ENCODE peak calls at places on chromosomes 2 and 18, in five cellular contexts. V is psoas muscle, D is upper lobe of right lung, Y is hepatocyte, L is astrocyte. I is an unnamed sample.
A peak's percentile ranks its signal among the peaks of the same experiment; 100 is the strongest.

GRCh38 chr2:207385903-207386302 is 143.9 kb upstream of the CREB1 start:
- DNase-seq in Y (no peak), D (no peak), L (peak; percentile 70), V (no peak), I (no peak)

GRCh38 chr2:140454717-140455116 is 1674.5 kb upstream of the NXPH2 start:
- DNase-seq in L (peak; percentile 66), Y (no peak), D (no peak), V (no peak), I (no peak)

GRCh38 chr2:209472871-209473270 is 49.0 kb downstream of the MAP2 start:
- DNase-seq in L (peak; percentile 32), D (no peak), Y (no peak), V (no peak), I (no peak)

GRCh38 chr2:66426250-66427064 is 8.5 kb upstream of the MEIS1 start:
- DNase-seq in Y (no peak), L (no peak), D (no peak), V (no peak), I (no peak)

GRCh38 chr2:28408764-28409599 is 16.3 kb downstream of the FOSL2 start:
- DNase-seq in V (peak; percentile 46), L (peak; percentile 97), D (peak; percentile 74), Y (no peak), I (no peak)

GRCh38 chr18:56738184-56738583 is 87.0 kb downstream of the WDR7 start:
- DNase-seq in D (no peak), V (no peak), L (no peak), Y (no peak), I (no peak)

GRCh38 chr2:231604685-231605606 is 12.3 kb downstream of the TEX44 start:
- DNase-seq in V (peak; percentile 100), Y (peak; percentile 99), L (peak; percentile 92), D (peak; percentile 100), I (peak; percentile 99)

GRCh38 chr2:64581018-64581417 is 56.9 kb downstream of the AFTPH start:
- DNase-seq in Y (no peak), L (no peak), D (no peak), V (no peak), I (no peak)

GRCh38 chr2:135258193-135258592 is 206.1 kb downstream of the RAB3GAP1 start:
- DNase-seq in L (no peak), Y (no peak), D (no peak), V (no peak), I (no peak)
- TF ChIP-seq CTCF in L (no peak), Y (no peak), D (no peak), V (no peak), I (peak; percentile 36)

GRCh38 chr2:25362564-25363145 is 20.9 kb upstream of the DNMT3A start:
- DNase-seq in Y (no peak), V (peak; percentile 29), D (no peak), L (no peak), I (no peak)

GRCh38 chr2:25362049-25362563 is 20.4 kb upstream of the DNMT3A start:
- DNase-seq in V (peak; percentile 88), L (peak; percentile 73), D (peak; percentile 93), Y (peak; percentile 92), I (peak; percentile 89)

GRCh38 chr2:25358836-25359235 is 17.1 kb upstream of the DNMT3A start:
- DNase-seq in D (no peak), Y (no peak), V (no peak), L (no peak), I (no peak)

GRCh38 chr2:25363733-25364132 is 22.0 kb upstream of the DNMT3A start:
- DNase-seq in Y (no peak), L (no peak), V (no peak), D (no peak), I (no peak)

GRCh38 chr2:25361261-25362048 is 19.7 kb upstream of the DNMT3A start:
- DNase-seq in D (no peak), V (no peak), L (no peak), Y (no peak), I (no peak)
- H3K4me3 ChIP-seq in D (peak overlapping the region; percentile 45), V (peak overlapping the region; percentile 55), L (peak overlapping the region; percentile 17), Y (no peak overlapping the region), I (peak overlapping the region; percentile 57)

GRCh38 chr2:62469558-62469957 is 36.4 kb downstream of the TMEM17 start:
- DNase-seq in D (no peak), V (no peak), Y (no peak), L (no peak), I (no peak)
- H3K4me1 ChIP-seq in D (peaks cover 28% of the 10 kb centered on the region), V (no peaks in the 10 kb centered on the region), Y (peaks cover 5% of the 10 kb centered on the region), L (peaks cover 6% of the 10 kb centered on the region), I (peaks cover 40% of the 10 kb centered on the region)

DNA sequence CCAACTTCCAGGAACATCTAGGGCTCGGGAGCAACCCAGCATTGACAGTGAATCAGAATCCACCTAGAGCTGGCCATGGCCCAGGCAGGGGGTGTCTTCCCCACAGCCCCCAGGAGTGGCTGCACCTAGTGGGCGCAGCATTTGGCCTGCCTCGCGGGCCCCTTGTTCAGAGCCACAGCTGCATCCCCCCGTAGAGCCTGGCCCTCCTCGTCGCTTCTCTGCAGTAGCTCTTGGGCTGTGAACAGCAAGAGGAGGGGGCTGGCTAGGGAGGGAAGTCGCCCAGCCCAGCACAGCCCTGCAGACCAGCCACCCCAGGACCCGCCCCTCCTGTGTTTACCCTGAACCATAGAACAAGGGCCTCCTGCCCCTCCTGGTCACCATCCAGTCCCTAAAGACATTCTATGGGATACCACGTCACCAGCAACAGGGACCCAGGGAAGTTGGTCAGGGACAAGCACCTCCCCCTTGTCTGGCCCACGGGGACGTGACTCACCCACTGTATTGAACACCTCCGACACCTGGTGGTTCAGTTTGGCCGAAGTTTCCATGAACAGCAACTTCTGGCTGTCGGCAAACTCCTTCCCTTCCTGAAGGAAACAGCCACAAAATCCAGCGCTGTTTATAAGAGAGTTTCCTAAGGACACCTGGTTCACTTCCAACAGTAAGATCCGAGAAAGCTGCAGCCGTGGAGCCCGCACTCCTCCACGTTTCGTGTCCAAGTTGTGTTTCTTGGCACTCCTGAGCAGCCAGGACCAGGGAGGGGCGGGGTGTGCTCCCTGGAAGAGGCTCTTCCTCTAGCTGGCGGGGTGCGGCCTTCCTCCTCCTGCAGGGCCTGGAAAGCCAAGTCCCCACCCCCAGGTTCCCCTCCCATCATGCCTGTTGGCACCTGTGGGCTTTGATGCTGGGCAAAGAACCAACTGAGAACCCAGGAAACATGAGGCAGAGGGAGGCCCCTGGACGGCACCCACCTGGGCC is 8.8 kb downstream of the PRLH start:
- DNase-seq in L (peak; percentile 29), Y (peak; percentile 47), V (no peak), D (peak; percentile 77), I (peak; percentile 35)
- TF ChIP-seq CTCF in L (peak; percentile 7), Y (no peak), V (no peak), D (no peak), I (no peak)

GRCh38 chr2:130374587-130375290 is 18.9 kb downstream of the PTPN18 start:
- DNase-seq in V (no peak), Y (no peak), D (no peak), L (peak; percentile 33), I (no peak)
- H3K4me3 ChIP-seq in V (no peak overlapping the region), Y (no peak overlapping the region), D (no peak overlapping the region), L (no peak overlapping the region), I (no peak overlapping the region)

DNA sequence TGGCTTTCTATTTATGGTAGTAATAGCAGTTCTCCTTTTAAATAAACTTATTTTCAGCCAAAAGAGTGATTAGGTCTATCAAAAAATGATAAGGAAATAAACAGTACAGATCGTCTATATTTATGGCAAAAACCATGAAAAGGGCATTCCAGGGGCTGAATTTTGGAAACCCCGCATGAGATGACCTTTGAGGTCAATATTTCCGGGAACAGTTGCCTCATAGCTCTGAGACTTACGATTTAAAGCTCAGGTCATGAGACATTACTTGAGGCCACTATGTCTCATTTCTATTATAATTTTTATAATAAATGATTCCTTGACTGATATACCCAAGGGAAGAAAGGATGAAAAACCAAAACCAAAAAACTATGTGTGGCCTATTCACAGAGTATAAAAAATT is 101.1 kb downstream of the LDLRAD4 start:
- DNase-seq in L (no peak), Y (no peak), D (no peak), V (no peak), I (no peak)
- H3K4me1 ChIP-seq in L (no peaks in the 10 kb centered on the region), Y (no peaks in the 10 kb centered on the region), D (no peaks in the 10 kb centered on the region), V (peaks cover 11% of the 10 kb centered on the region), I (peaks cover 24% of the 10 kb centered on the region)

DNA sequence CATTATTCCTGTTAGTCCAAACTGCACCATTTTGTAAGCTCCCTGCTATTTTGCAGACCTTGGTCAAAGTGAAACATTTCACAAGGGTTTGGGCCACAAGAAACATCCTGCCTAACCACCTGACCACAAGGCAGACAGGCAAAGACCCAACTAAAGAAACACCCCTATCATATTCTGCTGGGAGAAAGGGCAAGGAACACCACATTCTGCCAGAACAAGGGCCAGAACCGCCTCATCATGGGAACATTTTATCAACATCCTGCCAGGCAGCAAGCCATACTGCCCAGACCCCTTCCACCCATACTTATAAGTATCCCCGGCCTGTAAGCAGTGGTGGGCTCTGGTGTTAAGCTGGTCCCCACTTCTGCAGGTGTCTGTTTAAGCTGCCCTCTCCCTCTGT is 12.0 kb upstream of the RAB31 start:
- DNase-seq in V (no peak), L (no peak), Y (no peak), D (no peak), I (no peak)
- TF ChIP-seq CTCF in V (no peak), L (no peak), Y (no peak), D (no peak), I (no peak)

GRCh38 chr2:151946856-151947523 is 118.8 kb upstream of the ARL5A start:
- DNase-seq in D (no peak), L (peak; percentile 2), Y (peak; percentile 64), V (peak; percentile 13), I (no peak)
- H3K4me3 ChIP-seq in D (peak overlapping the region; percentile 31), L (no peak overlapping the region), Y (no peak overlapping the region), V (peak overlapping the region; percentile 47), I (peak overlapping the region; percentile 55)

GRCh38 chr2:12127639-12128038 is 381.2 kb downstream of the LPIN1 start:
- DNase-seq in Y (no peak), D (no peak), V (no peak), L (no peak), I (no peak)
- H3K4me1 ChIP-seq in Y (no peaks in the 10 kb centered on the region), D (peaks cover 8% of the 10 kb centered on the region), V (no peaks in the 10 kb centered on the region), L (peaks cover 4% of the 10 kb centered on the region), I (no peaks in the 10 kb centered on the region)